ENCODE peak calls at places on chromosome 22, in five cellular contexts. J is CD8-positive, alpha-beta memory T cell; A is activated T-helper 1 cell treated with Interleukin-2 at 50 U/mL for 16 hours; R is AG04450; T is ovary. Q is an unnamed sample.

GRCh38 chr22:44337658-44338004 is 24.9 kb upstream of the SHISAL1 start:
- DNase-seq in J (no peak), A (no peak), R (peak; percentile 29), T (peak; percentile 81), Q (no peak)

GRCh38 chr22:35742342-35743100 is 24.8 kb downstream of the APOL5 start:
- DNase-seq in T (no peak), J (no peak), A (no peak), R (no peak), Q (peak; percentile 53)

GRCh38 chr22:32701021-32701420 is 100.5 kb upstream of the TIMP3 start:
- DNase-seq in R (no peak), A (no peak), T (no peak), J (no peak), Q (no peak)

GRCh38 chr22:29480512-29481264 is 670 bp downstream of the NEFH start:
- DNase-seq in T (peak; percentile 73), A (peak; percentile 5), J (peak; percentile 50), R (no peak), Q (peak; percentile 11)

GRCh38 chr22:50600541-50600940 is at the start of gene MAPK8IP2:
- DNase-seq in J (no peak), T (no peak), A (no peak), R (no peak), Q (no peak)

GRCh38 chr22:40076702-40077645 is 82.2 kb downstream of the FAM83F start:
- DNase-seq in A (no peak), R (peak; percentile 4), T (no peak), J (no peak), Q (no peak)

GRCh38 chr22:21937041-21937820 is 15.4 kb downstream of the PPM1F start:
- DNase-seq in J (no peak), R (no peak), T (no peak), A (no peak), Q (no peak)

GRCh38 chr22:29308791-29309262 is 2.4 kb downstream of the GAS2L1 start:
- DNase-seq in A (no peak), R (no peak), J (peak; percentile 45), T (peak; percentile 34), Q (no peak)

GRCh38 chr22:35328472-35328885 is 28.8 kb downstream of the TOM1 start:
- DNase-seq in J (no peak), A (no peak), R (no peak), T (no peak), Q (no peak)

GRCh38 chr22:39630721-39631120 is 60.2 kb downstream of the CACNA1I start:
- DNase-seq in T (no peak), A (no peak), R (no peak), J (no peak), Q (no peak)

GRCh38 chr22:44753189-44754042 is 1.0 kb downstream of the ARHGAP8 start:
- DNase-seq in R (no peak), A (no peak), J (no peak), T (no peak), Q (no peak)

GRCh38 chr22:30502911-30503310 is 2.6 kb downstream of the SEC14L4 start:
- DNase-seq in J (no peak), R (no peak), T (no peak), A (no peak), Q (no peak)

GRCh38 chr22:16949561-16949960 is 58.5 kb downstream of the GAB4 start:
- DNase-seq in J (no peak), A (no peak), T (no peak), R (no peak), Q (no peak)

GRCh38 chr22:44422742-44423370 is 75.2 kb downstream of the RTL6 start:
- DNase-seq in A (no peak), J (no peak), T (no peak), R (no peak), Q (no peak)

GRCh38 chr22:26170795-26171194 is 1.5 kb downstream of the SEZ6L start:
- DNase-seq in J (no peak), T (no peak), A (no peak), R (no peak), Q (no peak)